ENCODE peak calls at places on chromosomes 2 and 18, in seven cellular contexts. N is amniotic epithelial cell, W is GM23248, Y is brain pericyte, E is NCI-H345, H is ACHN, Z is sigmoid colon. J is an unnamed sample.

GRCh38 chr2:127103243-127104165 is 3.5 kb downstream of the BIN1 start:
- DNase-seq in N (no peak), W (no peak), Y (no peak), E (no peak), H (no peak), Z (peak), J (no peak)

GRCh38 chr2:238225911-238226697 is 13.7 kb downstream of the HES6 start:
- DNase-seq in N (peak), W (peak), Y (no peak), E (no peak), H (no peak), Z (peak), J (peak)

GRCh38 chr2:8692783-8693768 is 11.2 kb downstream of the ID2 start:
- DNase-seq in N (no peak), W (no peak), Y (no peak), E (no peak), H (peak), Z (no peak), J (peak)

GRCh38 chr2:223269386-223269785 is 217.4 kb downstream of the KCNE4 start:
- DNase-seq in N (peak), W (peak), Y (no peak), E (no peak), H (no peak), Z (no peak), J (no peak)

GRCh38 chr2:159518321-159519005 is 97.9 kb downstream of the BAZ2B start:
- DNase-seq in N (peak), W (no peak), Y (no peak), E (no peak), H (peak), Z (no peak), J (no peak)

GRCh38 chr2:191835539-191836350 is 11.1 kb downstream of the CAVIN2 start:
- DNase-seq in N (peak), W (peak), Y (no peak), E (no peak), H (peak), Z (no peak), J (no peak)

GRCh38 chr18:78973357-78974083 is 6.1 kb upstream of the SALL3 start:
- DNase-seq in N (no peak), W (no peak), Y (no peak), E (no peak), H (no peak), Z (no peak), J (no peak)

GRCh38 chr2:207768891-207769596 is 662 bp downstream of the FZD5 start:
- DNase-seq in N (no peak), W (peak), Y (no peak), E (peak), H (peak), Z (peak), J (no peak)

GRCh38 chr2:233021771-233022170 is 8.7 kb upstream of the NGEF start:
- DNase-seq in N (no peak), W (peak), Y (no peak), E (no peak), H (no peak), Z (no peak), J (peak)

J was measured in stomach.